ENCODE peak calls at places on chromosome 6, in ten cellular contexts. Z is left lung, H is endodermal cell, Q is psoas muscle, S is hepatocyte, I is WERI-Rb-1, L is neuronal stem cell, G is PC-3, P is H1, D is H9. O is an unnamed sample. For H3K9me3, the result is how much of the 10 kb centered on the place peaks cover.

GRCh38 chr6:19995575-19996257 is 158.5 kb downstream of the ID4 start:
- DNase-seq in Z (no peak), H (peak), Q (no peak), S (no peak), I (peak), L (no peak), G (no peak), P (no peak), D (no peak), O (no peak)

GRCh38 chr6:89400912-89401399 is 11.1 kb downstream of the RRAGD start:
- DNase-seq in Z (no peak), H (no peak), Q (no peak), S (no peak), I (no peak), L (no peak), G (no peak), P (no peak), D (no peak), O (no peak)

GRCh38 chr6:116467096-116467495 is 5.9 kb downstream of the CALHM6 start:
- DNase-seq in Z (no peak), H (no peak), Q (no peak), S (no peak), I (no peak), L (no peak), G (no peak), P (no peak), D (no peak), O (no peak)

GRCh38 chr6:109052852-109053251 is 41.8 kb downstream of the SESN1 start:
- DNase-seq in Z (no peak), H (no peak), Q (no peak), S (no peak), I (no peak), L (peak), G (no peak), P (no peak), D (no peak), O (no peak)

GRCh38 chr6:36358235-36358915 is 21.7 kb upstream of the BNIP5 start:
- DNase-seq in Z (no peak), H (no peak), Q (no peak), S (peak), I (no peak), L (no peak), G (no peak), P (no peak), D (no peak), O (peak)

GRCh38 chr6:54856137-54856536 is 9.6 kb downstream of the FAM83B start:
- DNase-seq in Z (no peak), H (no peak), Q (no peak), S (peak), I (no peak), L (no peak), G (no peak), P (no peak), D (no peak), O (peak)

GRCh38 chr6:132499757-132500156 is 13.2 kb downstream of the STX7 start:
- DNase-seq in Z (no peak), H (no peak), Q (no peak), S (no peak), I (no peak), L (no peak), G (no peak), P (no peak), D (no peak), O (peak)

GRCh38 chr6:4441981-4442434 is 306.6 kb upstream of the ECI2 start:
- DNase-seq in Z (no peak), H (no peak), Q (no peak), S (peak), I (no peak), L (no peak), G (no peak), P (no peak), D (no peak), O (no peak)

GRCh38 chr6:114181629-114182028 is 161.2 kb downstream of the HS3ST5 start:
- DNase-seq in Z (no peak), H (no peak), Q (no peak), S (no peak), I (no peak), L (no peak), G (no peak), P (no peak), D (no peak), O (no peak)

GRCh38 chr6:363291-363690 is 28.3 kb upstream of the IRF4 start:
- DNase-seq in Z (no peak), H (no peak), Q (no peak), S (no peak), I (no peak), L (no peak), G (no peak), P (no peak), D (no peak), O (no peak)

GRCh38 chr6:366389-366788 is 25.2 kb upstream of the IRF4 start:
- DNase-seq in Z (no peak), H (no peak), Q (no peak), S (no peak), I (no peak), L (no peak), G (no peak), P (no peak), D (no peak), O (no peak)

GRCh38 chr6:363909-364308 is 27.6 kb upstream of the IRF4 start:
- DNase-seq in Z (peak), H (no peak), Q (no peak), S (no peak), I (no peak), L (no peak), G (no peak), P (no peak), D (no peak), O (no peak)

GRCh38 chr6:365835-366234 is 25.7 kb upstream of the IRF4 start:
- DNase-seq in Z (peak), H (no peak), Q (no peak), S (no peak), I (no peak), L (no peak), G (no peak), P (no peak), D (no peak), O (no peak)

GRCh38 chr6:364609-365540 is 26.7 kb upstream of the IRF4 start:
- DNase-seq in Z (peak), H (no peak), Q (no peak), S (no peak), I (no peak), L (no peak), G (no peak), P (no peak), D (no peak), O (no peak)
- H3K9me3 ChIP-seq in Z (under half), H (under half), Q (under half), S (under half), I (under half), L (under half), G (under half), P (half or more), D (half or more), O (under half)

GRCh38 chr6:11283629-11284028 is 51.2 kb upstream of the NEDD9 start:
- DNase-seq in Z (no peak), H (no peak), Q (no peak), S (no peak), I (no peak), L (no peak), G (no peak), P (no peak), D (no peak), O (no peak)

GRCh38 chr6:11280394-11280793 is 47.9 kb upstream of the NEDD9 start:
- DNase-seq in Z (no peak), H (no peak), Q (no peak), S (no peak), I (no peak), L (no peak), G (no peak), P (no peak), D (no peak), O (no peak)

GRCh38 chr6:11284996-11285395 is 52.5 kb upstream of the NEDD9 start:
- DNase-seq in Z (no peak), H (no peak), Q (no peak), S (no peak), I (no peak), L (no peak), G (no peak), P (no peak), D (no peak), O (no peak)

GRCh38 chr6:11282245-11282644 is 49.8 kb upstream of the NEDD9 start:
- DNase-seq in Z (no peak), H (no peak), Q (no peak), S (no peak), I (no peak), L (no peak), G (no peak), P (no peak), D (no peak), O (no peak)

DNA sequence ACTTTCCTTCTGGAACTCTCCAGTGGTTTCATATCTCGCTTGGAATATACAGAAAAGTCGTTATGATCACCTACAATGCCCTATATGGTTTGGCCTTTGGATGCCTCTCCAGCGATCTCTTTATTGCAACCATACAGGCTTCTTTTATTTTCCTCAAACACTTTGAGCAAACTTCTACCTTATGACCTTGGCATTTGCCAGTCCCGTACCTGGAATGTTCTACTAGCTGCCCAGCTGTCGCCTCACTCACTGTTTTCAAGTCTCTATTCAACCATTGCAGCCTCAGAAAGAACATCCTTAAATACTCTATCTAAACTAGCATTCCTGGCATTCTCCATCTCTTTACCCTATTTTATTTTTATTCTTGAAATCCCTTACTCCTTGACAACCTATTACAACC is 50.4 kb upstream of the NEDD9 start:
- DNase-seq in Z (no peak), H (no peak), Q (no peak), S (no peak), I (no peak), L (no peak), G (no peak), P (no peak), D (no peak), O (no peak)
- H3K9me3 ChIP-seq in Z (under half), H (under half), Q (under half), S (under half), I (under half), L (under half), G (under half), P (under half), D (under half), O (under half)

DNA sequence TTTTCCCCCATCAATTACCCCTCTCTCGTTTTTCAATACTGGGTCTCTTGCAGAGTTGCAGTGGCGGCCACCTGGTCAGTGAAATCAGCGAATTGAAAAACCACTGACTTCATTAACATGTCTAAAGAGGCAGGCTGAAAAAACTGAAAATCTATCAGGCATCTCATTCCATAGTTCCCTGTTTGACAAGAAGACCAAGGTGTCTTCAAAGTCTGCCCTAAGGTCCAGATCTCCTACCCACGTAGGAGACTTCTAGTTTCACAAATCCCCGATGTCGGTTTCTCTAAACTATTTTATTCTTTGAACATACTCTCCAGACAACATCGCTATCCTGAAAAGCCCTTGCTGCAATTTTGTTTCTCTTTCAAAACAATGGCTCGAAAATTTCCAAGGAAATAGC is 796 bp upstream of the TUBB start:
- DNase-seq in Z (no peak), H (no peak), Q (no peak), S (no peak), I (no peak), L (no peak), G (no peak), P (no peak), D (no peak), O (peak)
- H3K9me3 ChIP-seq in Z (under half), H (under half), Q (under half), S (under half), I (under half), L (under half), G (under half), P (under half), D (under half), O (under half)

GRCh38 chr6:6603317-6603716 is 14.8 kb downstream of the LY86 start:
- DNase-seq in Z (no peak), H (no peak), Q (no peak), S (no peak), I (no peak), L (no peak), G (no peak), P (no peak), D (no peak), O (no peak)

GRCh38 chr6:6604566-6604965 is 16.0 kb downstream of the LY86 start:
- DNase-seq in Z (no peak), H (no peak), Q (no peak), S (no peak), I (no peak), L (no peak), G (no peak), P (no peak), D (no peak), O (no peak)

GRCh38 chr6:6604015-6604414 is 15.5 kb downstream of the LY86 start:
- DNase-seq in Z (no peak), H (no peak), Q (no peak), S (no peak), I (no peak), L (no peak), G (no peak), P (no peak), D (no peak), O (no peak)

GRCh38 chr6:6610031-6610591 is 21.6 kb downstream of the LY86 start:
- DNase-seq in Z (no peak), H (no peak), Q (no peak), S (no peak), I (no peak), L (no peak), G (no peak), P (no peak), D (no peak), O (peak)

DNA sequence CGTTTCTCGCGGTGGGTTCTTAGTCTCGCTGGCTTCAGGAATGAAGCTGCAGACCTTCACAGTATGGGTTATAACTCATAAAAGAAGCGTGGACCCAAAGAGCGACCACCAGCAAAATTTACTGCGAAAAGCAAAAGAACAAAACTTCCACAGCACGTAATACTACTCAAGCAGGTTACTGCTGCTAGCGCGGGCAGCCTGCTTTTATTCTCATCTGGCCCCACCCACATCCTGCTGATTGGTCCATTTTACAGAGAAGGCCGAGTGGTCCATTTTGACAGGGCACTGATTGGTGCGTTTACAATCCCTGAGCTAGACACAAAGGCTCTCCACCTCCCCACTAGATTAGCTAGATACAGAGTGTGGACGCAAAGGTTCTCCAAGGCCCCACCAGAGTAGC is 17.4 kb downstream of the LY86 start:
- DNase-seq in Z (no peak), H (peak), Q (no peak), S (no peak), I (no peak), L (no peak), G (no peak), P (no peak), D (no peak), O (no peak)
- H3K9me3 ChIP-seq in Z (under half), H (under half), Q (under half), S (under half), I (under half), L (under half), G (under half), P (under half), D (under half), O (under half)